ENCODE peak calls at places on chromosomes 5 and 9, in four cellular contexts. One of them, this sample, is unnamed. For H3K4me1, the result is how much of the 10 kb centered on the place peaks cover.

GRCh38 chr9:35501941-35502340 is 12.0 kb downstream of the RUSC2 start:
- DNase-seq in IMR-90: no peak
- DNase-seq in effector memory CD4-positive, alpha-beta T cell: no peak
- DNase-seq in colonic mucosa: no peak
- DNase-seq in this sample: no peak

GRCh38 chr5:77066823-77067442 is 20.2 kb downstream of the ZBED3 start:
- DNase-seq in IMR-90: peak
- DNase-seq in colonic mucosa: no peak
- DNase-seq in effector memory CD4-positive, alpha-beta T cell: no peak
- DNase-seq in this sample: no peak

GRCh38 chr5:154849791-154850201 is 607 bp downstream of the FAXDC2 start:
- DNase-seq in colonic mucosa: no peak
- DNase-seq in effector memory CD4-positive, alpha-beta T cell: no peak
- DNase-seq in IMR-90: peak
- DNase-seq in this sample: no peak

GRCh38 chr5:180605554-180606214 is 14.4 kb upstream of the SCGB3A1 start:
- DNase-seq in effector memory CD4-positive, alpha-beta T cell: peak
- DNase-seq in colonic mucosa: peak
- DNase-seq in IMR-90: peak
- DNase-seq in this sample: peak

GRCh38 chr5:125088522-125089105 is 342.2 kb upstream of the ZNF608 start:
- DNase-seq in IMR-90: no peak
- DNase-seq in effector memory CD4-positive, alpha-beta T cell: no peak
- DNase-seq in colonic mucosa: no peak
- DNase-seq in this sample: no peak

GRCh38 chr9:136615631-136616306 is 46.9 kb upstream of the EGFL7 start:
- DNase-seq in IMR-90: peak
- DNase-seq in colonic mucosa: peak
- DNase-seq in effector memory CD4-positive, alpha-beta T cell: no peak
- DNase-seq in this sample: no peak

GRCh38 chr9:112112941-112113399 is 62.1 kb downstream of the SUSD1 start:
- DNase-seq in colonic mucosa: peak
- DNase-seq in effector memory CD4-positive, alpha-beta T cell: no peak
- DNase-seq in IMR-90: no peak
- DNase-seq in this sample: peak

GRCh38 chr5:17691781-17692180 is 57.5 kb downstream of the TAF11L14 start:
- DNase-seq in colonic mucosa: no peak
- DNase-seq in IMR-90: no peak
- DNase-seq in effector memory CD4-positive, alpha-beta T cell: no peak
- DNase-seq in this sample: no peak

GRCh38 chr5:134576386-134577021 is 51.0 kb downstream of the JADE2 start:
- DNase-seq in IMR-90: no peak
- DNase-seq in colonic mucosa: no peak
- DNase-seq in effector memory CD4-positive, alpha-beta T cell: no peak
- DNase-seq in this sample: peak

GRCh38 chr5:53820802-53821171 is 260.3 kb downstream of the NDUFS4 start:
- DNase-seq in IMR-90: peak
- DNase-seq in colonic mucosa: no peak
- DNase-seq in effector memory CD4-positive, alpha-beta T cell: no peak
- DNase-seq in this sample: no peak

GRCh38 chr5:166270712-166271111 is 2020.7 kb upstream of the WWC1 start:
- DNase-seq in IMR-90: no peak
- DNase-seq in effector memory CD4-positive, alpha-beta T cell: no peak
- DNase-seq in colonic mucosa: no peak
- DNase-seq in this sample: no peak

GRCh38 chr9:3342159-3342777 is 183.5 kb downstream of the RFX3 start:
- DNase-seq in colonic mucosa: no peak
- DNase-seq in effector memory CD4-positive, alpha-beta T cell: no peak
- DNase-seq in IMR-90: peak
- DNase-seq in this sample: no peak

GRCh38 chr5:107469485-107469884 is 201.3 kb downstream of the EFNA5 start:
- DNase-seq in IMR-90: peak
- DNase-seq in effector memory CD4-positive, alpha-beta T cell: no peak
- DNase-seq in colonic mucosa: no peak
- DNase-seq in this sample: no peak
- H3K4me1 ChIP-seq in IMR-90: under half
- H3K4me1 ChIP-seq in effector memory CD4-positive, alpha-beta T cell: under half
- H3K4me1 ChIP-seq in colonic mucosa: under half
- H3K4me1 ChIP-seq in this sample: under half

DNA sequence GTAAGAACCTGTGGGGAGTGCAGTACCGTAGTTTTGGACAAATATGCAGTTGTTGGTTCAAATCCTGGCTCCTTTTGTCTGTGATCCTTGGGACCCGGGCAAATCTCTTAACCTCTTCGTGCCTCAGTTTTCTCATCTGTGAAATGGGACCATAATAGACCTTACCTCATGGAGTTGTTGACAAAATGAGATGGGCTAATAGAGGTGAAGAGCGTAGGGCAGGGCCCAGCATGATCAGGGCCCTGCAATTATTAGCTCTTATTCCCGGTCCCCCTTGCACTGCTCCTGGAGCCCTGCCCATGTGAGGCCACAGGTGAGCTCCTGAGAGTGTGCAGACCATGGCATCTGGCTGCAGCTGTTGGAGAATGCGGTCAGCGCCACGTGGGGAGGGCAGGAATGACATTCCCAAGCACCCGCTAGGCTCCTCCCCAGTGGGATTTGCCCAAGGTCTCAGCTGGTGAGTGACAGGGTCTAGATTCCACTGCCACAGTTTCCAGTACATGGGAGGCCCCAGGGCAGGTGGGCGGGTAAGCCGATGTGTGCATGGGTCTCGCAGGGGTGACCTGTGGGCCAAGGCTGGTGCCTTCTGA is 41.0 kb downstream of the NEK6 start:
- DNase-seq in IMR-90: no peak
- DNase-seq in effector memory CD4-positive, alpha-beta T cell: no peak
- DNase-seq in colonic mucosa: no peak
- DNase-seq in this sample: no peak
- H3K27ac ChIP-seq in IMR-90: peak
- H3K27ac ChIP-seq in effector memory CD4-positive, alpha-beta T cell: no peak
- H3K27ac ChIP-seq in colonic mucosa: no peak
- H3K27ac ChIP-seq in this sample: no peak

GRCh38 chr9:7338586-7339281 is 460.8 kb downstream of the DMAC1 start:
- DNase-seq in colonic mucosa: no peak
- DNase-seq in IMR-90: no peak
- DNase-seq in effector memory CD4-positive, alpha-beta T cell: no peak
- DNase-seq in this sample: no peak

GRCh38 chr9:7336356-7337075 is 463.1 kb downstream of the DMAC1 start:
- DNase-seq in IMR-90: peak
- DNase-seq in effector memory CD4-positive, alpha-beta T cell: no peak
- DNase-seq in colonic mucosa: peak
- DNase-seq in this sample: no peak

GRCh38 chr9:7332780-7333179 is 466.8 kb downstream of the DMAC1 start:
- DNase-seq in IMR-90: no peak
- DNase-seq in effector memory CD4-positive, alpha-beta T cell: no peak
- DNase-seq in colonic mucosa: no peak
- DNase-seq in this sample: no peak

GRCh38 chr9:7328453-7328852 is 471.1 kb downstream of the DMAC1 start:
- DNase-seq in effector memory CD4-positive, alpha-beta T cell: no peak
- DNase-seq in IMR-90: no peak
- DNase-seq in colonic mucosa: peak
- DNase-seq in this sample: no peak

GRCh38 chr9:7333714-7334113 is 465.9 kb downstream of the DMAC1 start:
- DNase-seq in colonic mucosa: no peak
- DNase-seq in IMR-90: peak
- DNase-seq in effector memory CD4-positive, alpha-beta T cell: no peak
- DNase-seq in this sample: no peak
- H3K4me3 ChIP-seq in colonic mucosa: no peak
- H3K4me3 ChIP-seq in IMR-90: no peak
- H3K4me3 ChIP-seq in effector memory CD4-positive, alpha-beta T cell: no peak
- H3K4me3 ChIP-seq in this sample: no peak

GRCh38 chr5:75021800-75022199 is 30.6 kb downstream of the GCNT4 start:
- DNase-seq in effector memory CD4-positive, alpha-beta T cell: no peak
- DNase-seq in colonic mucosa: no peak
- DNase-seq in IMR-90: no peak
- DNase-seq in this sample: no peak
- H3K4me1 ChIP-seq in effector memory CD4-positive, alpha-beta T cell: under half
- H3K4me1 ChIP-seq in colonic mucosa: under half
- H3K4me1 ChIP-seq in IMR-90: under half
- H3K4me1 ChIP-seq in this sample: under half

DNA sequence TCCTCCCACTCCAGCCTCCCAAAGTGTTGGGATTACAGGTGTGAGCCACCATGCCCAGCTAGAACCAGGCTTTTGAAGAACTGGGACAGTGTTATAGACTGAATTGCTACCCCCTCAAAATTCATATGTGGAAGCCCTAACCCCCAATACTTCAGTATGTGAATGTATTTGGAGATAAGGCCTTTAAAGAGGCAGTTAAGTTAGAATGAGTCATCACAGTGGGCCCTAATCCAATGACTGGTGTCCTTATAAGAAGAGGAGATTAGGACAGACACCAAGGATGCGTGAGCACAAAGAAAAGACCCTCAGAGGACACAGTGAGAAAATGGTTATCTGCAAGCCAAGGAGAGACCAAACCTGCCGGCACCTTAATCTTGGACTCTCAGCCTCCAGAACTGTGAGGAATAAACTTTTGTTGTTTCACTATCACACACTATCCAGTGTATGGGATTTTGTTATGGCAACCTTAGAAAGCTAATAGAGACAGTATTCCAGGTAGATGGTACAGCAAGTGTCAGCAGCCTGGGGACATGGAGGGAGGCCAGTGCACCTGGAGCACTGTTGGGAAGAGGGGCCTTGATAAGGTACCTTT is 31.4 kb upstream of the ERGIC1 start:
- DNase-seq in colonic mucosa: no peak
- DNase-seq in effector memory CD4-positive, alpha-beta T cell: no peak
- DNase-seq in IMR-90: peak
- DNase-seq in this sample: no peak
- H3K27ac ChIP-seq in colonic mucosa: no peak
- H3K27ac ChIP-seq in effector memory CD4-positive, alpha-beta T cell: no peak
- H3K27ac ChIP-seq in IMR-90: peak
- H3K27ac ChIP-seq in this sample: no peak

DNA sequence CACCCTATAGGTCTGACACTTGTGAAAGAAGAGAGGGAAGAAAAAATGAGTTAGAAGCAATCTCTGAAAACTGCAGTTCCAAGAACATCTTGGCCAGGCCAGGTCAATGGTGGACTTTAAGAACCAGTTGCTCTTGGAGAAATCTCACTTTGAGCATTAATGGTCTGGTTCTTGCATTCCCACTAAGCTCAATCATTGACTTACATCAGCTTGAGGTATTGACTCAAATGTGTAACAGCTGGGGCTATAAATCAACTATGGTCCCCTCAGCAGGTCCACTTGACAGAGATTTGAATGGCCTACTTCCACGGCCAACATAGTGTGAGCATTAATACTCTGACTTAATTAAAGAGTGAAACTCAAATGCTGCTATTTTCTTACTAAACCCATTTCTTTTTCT is 357.8 kb upstream of the RGMB start:
- DNase-seq in IMR-90: no peak
- DNase-seq in effector memory CD4-positive, alpha-beta T cell: no peak
- DNase-seq in colonic mucosa: no peak
- DNase-seq in this sample: no peak
- H3K4me3 ChIP-seq in IMR-90: no peak
- H3K4me3 ChIP-seq in effector memory CD4-positive, alpha-beta T cell: no peak
- H3K4me3 ChIP-seq in colonic mucosa: no peak
- H3K4me3 ChIP-seq in this sample: no peak

This sample was measured in small intestine.